ENCODE peak calls at places on chromosomes 13 and 19, in nine cellular contexts. D, X, T, U, L, G, B, Y and K are unnamed samples.

GRCh38 chr19:4971424-4971793 is 2.5 kb downstream of the KDM4B start:
- DNase-seq in D (no peak), X (no peak), T (no peak), U (no peak), L (peak; percentile 58), G (no peak), B (no peak), Y (peak; percentile 72), K (peak; percentile 92)

GRCh38 chr13:74730556-74731331 is 596.5 kb upstream of the KLF12 start:
- DNase-seq in D (no peak), X (no peak), T (no peak), U (no peak), L (no peak), G (no peak), B (no peak), Y (no peak), K (no peak)

GRCh38 chr19:1469936-1470863 is 8.8 kb downstream of the C19orf25 start:
- DNase-seq in D (no peak), X (no peak), T (no peak), U (peak; percentile 72), L (peak; percentile 76), G (no peak), B (peak; percentile 77), Y (peak; percentile 77), K (peak; percentile 95)

GRCh38 chr13:98496239-98496668 is 80.7 kb downstream of the STK24 start:
- DNase-seq in D (no peak), X (no peak), T (no peak), U (no peak), L (no peak), G (no peak), B (no peak), Y (no peak), K (no peak)

GRCh38 chr19:48351341-48351752 is 12.4 kb downstream of the TMEM143 start:
- DNase-seq in D (peak; percentile 27), X (no peak), T (no peak), U (peak; percentile 66), L (peak; percentile 91), G (peak; percentile 56), B (peak; percentile 80), Y (peak; percentile 90), K (peak; percentile 94)

GRCh38 chr19:58518261-58519086 is 1.1 kb downstream of the ZBTB45 start:
- DNase-seq in D (no peak), X (no peak), T (no peak), U (no peak), L (no peak), G (no peak), B (no peak), Y (no peak), K (peak; percentile 80)

GRCh38 chr19:14369399-14370168 is 11.7 kb upstream of the ADGRE5 start:
- DNase-seq in D (no peak), X (peak; percentile 47), T (no peak), U (no peak), L (peak; percentile 97), G (peak; percentile 82), B (no peak), Y (no peak), K (no peak)

GRCh38 chr19:16013851-16014840 is 62.1 kb upstream of the TPM4 start:
- DNase-seq in D (no peak), X (no peak), T (no peak), U (no peak), L (no peak), G (no peak), B (no peak), Y (no peak), K (peak; percentile 41)

GRCh38 chr13:49046534-49046933 is 70.8 kb downstream of the FNDC3A start:
- DNase-seq in D (no peak), X (no peak), T (no peak), U (no peak), L (no peak), G (no peak), B (no peak), Y (no peak), K (no peak)

GRCh38 chr13:71801781-71802180 is 65.2 kb downstream of the DACH1 start:
- DNase-seq in D (no peak), X (no peak), T (no peak), U (no peak), L (no peak), G (no peak), B (no peak), Y (no peak), K (no peak)

GRCh38 chr13:21033224-21033855 is 28.0 kb downstream of the LATS2 start:
- DNase-seq in D (no peak), X (no peak), T (peak; percentile 21), U (no peak), L (no peak), G (no peak), B (no peak), Y (no peak), K (no peak)

GRCh38 chr19:30880551-30880950 is 468.7 kb downstream of the TSHZ3 start:
- DNase-seq in D (no peak), X (no peak), T (no peak), U (no peak), L (no peak), G (no peak), B (no peak), Y (no peak), K (no peak)

GRCh38 chr13:24672141-24673132 is 7.8 kb upstream of the ATP12A start:
- DNase-seq in D (no peak), X (no peak), T (no peak), U (no peak), L (no peak), G (no peak), B (no peak), Y (no peak), K (no peak)

GRCh38 chr19:44002566-44003460 is at the start of gene ZNF230:
- DNase-seq in D (peak; percentile 49), X (peak; percentile 97), T (peak; percentile 75), U (peak; percentile 90), L (peak; percentile 92), G (peak; percentile 88), B (peak; percentile 85), Y (peak; percentile 83), K (peak; percentile 85)